ENCODE peak calls at places on chromosomes 3 and 15, in nine cellular contexts. D is putamen; U is nucleus accumbens; H is SK-MEL-5; F is left ventricle myocardium inferior; L is GM10248; Q is neural crest cell; R is activated CD4-positive, alpha-beta T cell treated with anti-CD3 and anti-CD28 coated beads, Interleukin-2, amount 50 U/mL, for 4 hours; J is sigmoid colon. W is an unnamed sample.

GRCh38 chr3:112384769-112385168 is 51.8 kb downstream of the CD200 start:
- DNase-seq in F (no peak), Q (no peak), L (no peak), H (no peak), R (no peak), U (no peak), J (no peak), D (no peak), W (no peak)

GRCh38 chr3:38519000-38519399 is 22.9 kb downstream of the EXOG start:
- DNase-seq in H (no peak), L (no peak), R (no peak), D (no peak), J (no peak), U (no peak), F (no peak), Q (no peak), W (no peak)

GRCh38 chr15:101795455-101795854 is 7.9 kb upstream of the OR4F6 start:
- DNase-seq in L (no peak), H (no peak), F (no peak), Q (no peak), J (no peak), D (no peak), R (no peak), U (no peak), W (no peak)

GRCh38 chr3:74535281-74535680 is 79.2 kb downstream of the CNTN3 start:
- DNase-seq in D (no peak), H (no peak), F (no peak), J (no peak), L (no peak), R (no peak), U (no peak), Q (no peak), W (no peak)

GRCh38 chr3:12425850-12426579 is 58.3 kb upstream of the TSEN2 start:
- DNase-seq in F (no peak), R (no peak), D (no peak), J (no peak), L (no peak), Q (no peak), H (no peak), U (no peak), W (no peak)

GRCh38 chr15:101615986-101616848 is 36.0 kb downstream of the TM2D3 start:
- DNase-seq in Q (peak; percentile 35), R (no peak), U (no peak), F (peak; percentile 81), D (no peak), J (peak; percentile 78), L (no peak), H (peak; percentile 5), W (peak; percentile 35)

GRCh38 chr3:138172625-138173024 is 2.1 kb downstream of the DBR1 start:
- DNase-seq in Q (no peak), H (no peak), D (no peak), J (no peak), F (no peak), R (no peak), U (no peak), L (no peak), W (no peak)

GRCh38 chr3:78689378-78689777 is 1078.4 kb downstream of the ROBO1 start:
- DNase-seq in R (no peak), D (no peak), Q (no peak), J (no peak), F (no peak), L (no peak), U (no peak), H (no peak), W (no peak)

GRCh38 chr3:133038731-133039398 is 674 bp downstream of the TMEM108 start:
- DNase-seq in Q (peak; percentile 24), U (no peak), L (peak; percentile 17), H (no peak), J (peak; percentile 57), F (peak; percentile 16), R (no peak), D (no peak), W (peak; percentile 26)

GRCh38 chr3:61425356-61425755 is 136.0 kb upstream of the PTPRG start:
- DNase-seq in R (no peak), J (no peak), H (no peak), U (no peak), Q (no peak), D (no peak), L (no peak), F (no peak), W (no peak)

GRCh38 chr3:16824085-16824696 is 60.6 kb upstream of the PLCL2 start:
- DNase-seq in D (no peak), R (no peak), L (peak; percentile 28), J (no peak), F (no peak), Q (no peak), H (no peak), U (no peak), W (peak; percentile 33)

GRCh38 chr15:60760646-60761504 is 281.9 kb upstream of the ICE2 start:
- DNase-seq in H (peak; percentile 8), R (peak; percentile 3), L (no peak), Q (no peak), J (no peak), D (no peak), U (no peak), F (no peak), W (no peak)

GRCh38 chr3:197224034-197224444 is 74.4 kb downstream of the DLG1 start:
- DNase-seq in U (no peak), J (no peak), H (peak; percentile 74), Q (no peak), L (peak; percentile 57), R (no peak), F (no peak), D (peak; percentile 42), W (no peak)

GRCh38 chr15:43253431-43254403 is 13.0 kb downstream of the TGM5 start:
- DNase-seq in R (peak; percentile 17), J (no peak), D (no peak), H (no peak), Q (no peak), L (peak; percentile 64), F (no peak), U (no peak), W (no peak)

GRCh38 chr15:83565553-83566159 is 88.3 kb upstream of the ADAMTSL3 start:
- DNase-seq in D (no peak), U (no peak), J (no peak), Q (peak; percentile 25), H (peak; percentile 53), F (no peak), L (peak; percentile 37), R (no peak), W (no peak)

GRCh38 chr15:71753346-71753745 is 57.0 kb upstream of the NR2E3 start:
- DNase-seq in Q (no peak), U (no peak), F (no peak), D (no peak), L (no peak), R (no peak), J (peak; percentile 14), H (no peak), W (no peak)

GRCh38 chr3:9346141-9346540 is 16.7 kb upstream of the THUMPD3 start:
- DNase-seq in R (no peak), F (no peak), H (no peak), Q (no peak), L (no peak), U (no peak), D (no peak), J (no peak), W (no peak)

GRCh38 chr15:61598655-61599054 is 369.6 kb upstream of the RORA start:
- DNase-seq in U (no peak), J (no peak), H (no peak), F (no peak), Q (no peak), R (no peak), D (no peak), L (no peak), W (no peak)

GRCh38 chr3:139906441-139906840 is 28.5 kb upstream of the CLSTN2 start:
- DNase-seq in D (no peak), U (no peak), Q (no peak), F (no peak), J (no peak), R (no peak), L (no peak), H (no peak), W (no peak)

GRCh38 chr3:22960326-22960984 is 242.7 kb upstream of the UBE2E2 start:
- DNase-seq in F (no peak), U (no peak), J (peak; percentile 68), Q (peak; percentile 37), L (peak; percentile 27), H (peak; percentile 59), R (no peak), D (peak; percentile 39), W (peak; percentile 16)

GRCh38 chr3:164748626-164749025 is 329.7 kb downstream of the SI start:
- DNase-seq in H (no peak), Q (no peak), J (no peak), L (no peak), U (no peak), R (no peak), F (no peak), D (no peak), W (no peak)

GRCh38 chr3:38549957-38550840 is 54.1 kb downstream of the EXOG start:
- DNase-seq in Q (no peak), U (no peak), R (no peak), F (no peak), D (no peak), L (no peak), H (no peak), J (no peak), W (peak; percentile 2)

GRCh38 chr3:185823280-185824044 is 1.4 kb downstream of the IGF2BP2 start:
- DNase-seq in H (peak; percentile 26), R (no peak), Q (peak; percentile 37), J (peak; percentile 69), F (peak; percentile 40), D (no peak), L (peak; percentile 41), U (no peak), W (peak; percentile 51)

GRCh38 chr3:57062119-57062631 is 1.7 kb downstream of the SPATA12 start:
- DNase-seq in D (no peak), U (no peak), J (peak; percentile 79), L (no peak), H (no peak), R (no peak), Q (no peak), F (no peak), W (peak; percentile 31)

GRCh38 chr3:105868450-105868744 is 415 bp downstream of the CBLB start:
- DNase-seq in Q (peak; percentile 40), L (peak; percentile 26), U (no peak), J (peak; percentile 80), H (peak; percentile 49), R (no peak), D (no peak), F (peak; percentile 65), W (peak; percentile 64)

W was measured in WERI-Rb-1.